ENCODE peak calls at places on chromosomes 11 and 22, in nine cellular contexts. N is Calu3, C is K562, G is foreskin fibroblast, Z is A549, Q is tibial artery, O is activated B cell treated with CpG ODN at 0.5 μM for 24 hours, J is dorsolateral prefrontal cortex, K is brain microvascular endothelial cell. X is an unnamed sample.
A peak's percentile ranks its signal among the peaks of the same experiment; 100 is the strongest.

GRCh38 chr11:76686261-76687079 is 15.9 kb upstream of the LRRC32 start:
- DNase-seq in Z (no peak), O (no peak), K (no peak), C (no peak), G (no peak), N (no peak), J (no peak), Q (no peak), X (no peak)

GRCh38 chr22:25835348-25835747 is 93.4 kb downstream of the MYO18B start:
- DNase-seq in G (no peak), N (no peak), Z (no peak), J (no peak), K (no peak), C (no peak), O (no peak), Q (no peak), X (no peak)

GRCh38 chr22:22833059-22833458 is 54.6 kb upstream of the IGLL5 start:
- DNase-seq in N (no peak), Q (no peak), K (no peak), C (no peak), O (no peak), Z (no peak), G (no peak), J (no peak), X (no peak)

GRCh38 chr11:40306938-40307548 is 1152.4 kb downstream of the LRRC4C start:
- DNase-seq in G (peak; percentile 43), K (peak; percentile 59), Z (peak; percentile 25), O (no peak), C (peak; percentile 28), N (no peak), J (peak; percentile 12), Q (no peak), X (peak; percentile 16)

GRCh38 chr11:33949201-33949913 is 57.5 kb upstream of the LMO2 start:
- DNase-seq in K (no peak), G (no peak), Q (no peak), O (no peak), C (no peak), Z (no peak), J (peak; percentile 16), N (no peak), X (no peak)

GRCh38 chr11:134337051-134337450 is 5.3 kb downstream of the GLB1L2 start:
- DNase-seq in O (no peak), C (no peak), K (no peak), G (no peak), N (no peak), J (no peak), Z (no peak), Q (no peak), X (no peak)

GRCh38 chr11:126840975-126841374 is 159.6 kb downstream of the KIRREL3 start:
- DNase-seq in G (no peak), K (no peak), N (no peak), C (no peak), J (no peak), O (no peak), Q (no peak), Z (no peak), X (no peak)

GRCh38 chr22:46894851-46895640 is 132.6 kb downstream of the TBC1D22A start:
- DNase-seq in G (no peak), C (no peak), N (no peak), O (no peak), Z (no peak), Q (no peak), K (no peak), J (no peak), X (no peak)

GRCh38 chr22:17302616-17303015 is 66.6 kb upstream of the CECR2 start:
- DNase-seq in Q (no peak), N (no peak), Z (no peak), J (no peak), C (no peak), G (no peak), O (no peak), K (no peak), X (no peak)

GRCh38 chr11:36840378-36840777 is 242.3 kb upstream of the RAG2 start:
- DNase-seq in J (no peak), N (no peak), Q (no peak), Z (no peak), K (no peak), G (no peak), C (no peak), O (no peak), X (no peak)

GRCh38 chr11:72813740-72814138 is 472 bp upstream of the ATG16L2 start:
- DNase-seq in Q (no peak), K (peak; percentile 65), J (peak; percentile 75), O (no peak), Z (peak; percentile 61), N (peak; percentile 86), C (peak; percentile 80), G (peak; percentile 72), X (no peak)

GRCh38 chr22:35470903-35471321 is 69.7 kb upstream of the RASD2 start:
- DNase-seq in J (no peak), O (no peak), N (no peak), K (peak; percentile 47), Q (no peak), C (peak; percentile 38), G (no peak), Z (no peak), X (no peak)

DNA sequence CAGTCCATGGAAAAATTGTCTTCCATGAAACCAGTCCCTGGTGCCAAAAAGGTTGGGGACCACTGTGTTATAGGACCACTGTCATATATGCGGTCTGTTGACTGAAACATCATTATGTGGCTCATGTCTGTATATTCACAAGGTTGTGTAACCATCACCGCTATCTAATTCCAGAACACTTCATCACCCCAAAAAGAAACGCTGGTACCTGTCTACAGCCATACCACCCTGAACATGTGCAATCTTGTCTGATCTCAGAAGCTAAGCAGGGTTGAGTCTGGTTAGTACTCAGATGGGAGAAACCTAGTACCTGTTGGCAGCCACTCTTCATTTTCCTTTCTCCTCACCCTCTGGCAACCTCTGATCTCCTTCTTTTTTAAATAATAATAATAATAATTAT is 12.9 kb upstream of the PIK3IP1 start:
- DNase-seq in C (no peak), K (no peak), O (no peak), G (no peak), J (no peak), Z (no peak), Q (no peak), N (no peak), X (no peak)
- TF ChIP-seq CTCF in C (no peak), K (no peak), O (no peak), G (no peak), J (no peak), Z (no peak), Q (no peak), N (no peak), X (no peak)

DNA sequence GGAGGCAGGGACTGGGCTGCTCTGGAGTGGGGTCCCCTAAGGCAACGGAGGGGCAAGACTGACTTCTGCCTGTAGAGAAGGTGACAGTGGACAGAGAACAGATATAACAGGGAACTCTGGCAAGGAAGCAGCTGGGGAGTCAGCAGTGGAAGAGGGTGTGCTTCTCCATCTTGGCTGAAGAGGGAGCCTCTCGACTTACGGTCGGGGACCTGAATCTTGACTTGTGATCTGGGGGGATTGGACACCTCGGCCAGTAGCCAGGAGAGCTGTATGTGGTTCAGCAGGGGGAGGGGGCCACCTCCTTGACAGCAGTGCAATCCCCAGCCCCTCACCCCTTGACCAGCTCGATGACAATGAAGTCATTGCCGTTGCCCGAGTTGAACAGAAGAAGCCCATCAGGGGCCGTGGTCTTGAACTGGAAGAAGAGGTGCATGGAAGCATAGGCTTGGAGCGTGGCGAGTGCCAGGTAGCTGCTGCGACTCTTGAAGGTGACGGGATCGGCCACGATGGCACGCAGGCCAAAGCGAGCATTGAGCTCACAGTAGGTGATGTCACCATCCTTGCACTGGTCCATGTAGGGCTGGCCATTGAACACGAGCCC is 60.0 kb downstream of the SLC22A12 start:
- DNase-seq in G (peak; percentile 18), Q (no peak), N (peak; percentile 11), Z (peak; percentile 63), J (no peak), K (peak; percentile 8), C (peak; percentile 63), O (no peak), X (no peak)
- TF ChIP-seq CTCF in G (peak; percentile 61), Q (no peak), N (peak; percentile 57), Z (peak; percentile 23), J (peak; percentile 66), K (peak; percentile 78), C (peak; percentile 66), O (no peak), X (peak; percentile 46)

GRCh38 chr11:17864478-17864941 is 129.9 kb downstream of the KCNC1 start:
- DNase-seq in K (no peak), O (no peak), Q (no peak), Z (peak; percentile 9), J (no peak), N (peak; percentile 51), G (no peak), C (peak; percentile 51), X (no peak)
- TF ChIP-seq CTCF in K (peak; percentile 75), O (no peak), Q (no peak), Z (peak; percentile 51), J (no peak), N (peak; percentile 36), G (peak; percentile 28), C (peak; percentile 46), X (peak; percentile 26)

DNA sequence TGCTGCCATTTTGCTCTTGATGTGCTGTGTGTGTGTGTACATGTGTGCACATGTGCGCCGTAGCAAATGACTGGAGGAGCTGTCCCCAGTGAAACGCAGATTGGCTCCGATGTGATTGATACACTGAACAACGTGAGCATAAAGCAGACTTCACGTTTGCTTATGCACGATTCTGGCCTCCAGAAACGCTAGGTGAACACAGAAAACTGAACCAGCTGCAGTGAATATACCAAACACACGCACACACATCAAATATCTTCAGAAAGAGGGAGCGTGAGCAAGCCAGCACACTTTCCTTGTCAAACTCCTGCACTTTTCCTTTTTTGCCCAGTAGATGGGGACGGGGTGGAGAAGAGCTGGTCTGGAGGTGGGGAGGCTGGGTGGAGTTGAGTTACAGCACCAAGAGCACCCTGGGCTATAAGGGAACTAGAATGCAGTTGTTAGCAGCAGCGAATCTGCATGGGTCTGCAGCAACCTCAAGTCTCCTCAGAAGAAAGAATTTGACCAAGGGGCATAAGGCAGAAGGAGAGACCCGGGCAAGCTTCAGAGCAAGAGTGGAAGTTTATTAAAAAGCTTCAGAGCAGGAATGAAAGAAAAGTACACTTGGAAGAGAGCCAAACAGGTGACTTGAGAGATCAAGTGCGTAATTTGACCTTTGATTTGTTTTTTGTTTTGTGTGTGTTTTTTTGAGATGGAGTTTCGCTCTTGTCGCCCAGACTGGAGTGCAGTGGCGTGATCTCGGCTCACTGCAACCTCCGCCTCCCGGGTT is 77.8 kb upstream of the CADM1 start:
- DNase-seq in J (no peak), G (no peak), K (no peak), Q (no peak), C (no peak), N (no peak), Z (no peak), O (no peak), X (no peak)
- TF ChIP-seq CTCF in J (no peak), G (no peak), K (no peak), Q (no peak), C (peak; percentile 1), N (no peak), Z (no peak), O (no peak), X (no peak)

GRCh38 chr11:94400839-94401772 is at the start of gene GPR83:
- DNase-seq in C (no peak), G (no peak), Z (no peak), J (no peak), Q (no peak), O (no peak), N (no peak), K (peak; percentile 11), X (no peak)
- TF ChIP-seq CTCF in C (no peak), G (no peak), Z (no peak), J (no peak), Q (no peak), O (no peak), N (no peak), K (no peak), X (no peak)

GRCh38 chr11:43988040-43988793 is 45.8 kb downstream of the C11orf96 start:
- DNase-seq in N (no peak), C (peak; percentile 43), G (no peak), O (no peak), Z (no peak), J (no peak), K (peak; percentile 62), Q (peak; percentile 66), X (no peak)
- TF ChIP-seq CTCF in N (no peak), C (peak; percentile 41), G (peak; percentile 46), O (no peak), Z (no peak), J (no peak), K (peak; percentile 54), Q (no peak), X (peak; percentile 43)

X was measured in AG09319.